ENCODE peak calls at places on chromosome 19, in seven cellular contexts. One of them, this sample, is unnamed. For H3K4me1, the result is how much of the 10 kb centered on the place peaks cover.

GRCh38 chr19:48095637-48096175 is 14.9 kb downstream of the PLA2G4C start:
- DNase-seq in stomach: no peak
- DNase-seq in transverse colon: no peak
- DNase-seq in K562: no peak
- DNase-seq in HCT116: no peak
- DNase-seq in GM23338: no peak
- DNase-seq in breast epithelium: no peak
- DNase-seq in this sample: no peak

GRCh38 chr19:42589792-42590191 is 4.9 kb downstream of the CEACAM8 start:
- DNase-seq in stomach: no peak
- DNase-seq in transverse colon: no peak
- DNase-seq in K562: no peak
- DNase-seq in HCT116: no peak
- DNase-seq in GM23338: no peak
- DNase-seq in breast epithelium: no peak
- DNase-seq in this sample: no peak

GRCh38 chr19:21482863-21483276 is 22.5 kb upstream of the ZNF429 start:
- DNase-seq in stomach: peak
- DNase-seq in transverse colon: peak
- DNase-seq in K562: peak
- DNase-seq in HCT116: peak
- DNase-seq in GM23338: peak
- DNase-seq in breast epithelium: peak
- DNase-seq in this sample: no peak

GRCh38 chr19:51552996-51553725 is 17.9 kb upstream of the ZNF175 start:
- DNase-seq in stomach: peak
- DNase-seq in transverse colon: peak
- DNase-seq in K562: peak
- DNase-seq in HCT116: peak
- DNase-seq in GM23338: peak
- DNase-seq in breast epithelium: no peak
- DNase-seq in this sample: no peak

GRCh38 chr19:4807188-4807587 is 15.7 kb downstream of the FEM1A start:
- DNase-seq in stomach: no peak
- DNase-seq in transverse colon: peak
- DNase-seq in K562: no peak
- DNase-seq in HCT116: no peak
- DNase-seq in GM23338: no peak
- DNase-seq in breast epithelium: no peak
- DNase-seq in this sample: no peak

GRCh38 chr19:42357290-42357689 is 31.9 kb downstream of the MEGF8 start:
- DNase-seq in stomach: no peak
- DNase-seq in transverse colon: no peak
- DNase-seq in K562: no peak
- DNase-seq in HCT116: no peak
- DNase-seq in GM23338: no peak
- DNase-seq in breast epithelium: no peak
- DNase-seq in this sample: no peak

GRCh38 chr19:45994456-45994988 is 745 bp upstream of the CCDC61 start:
- DNase-seq in stomach: no peak
- DNase-seq in transverse colon: no peak
- DNase-seq in K562: peak
- DNase-seq in HCT116: no peak
- DNase-seq in GM23338: peak
- DNase-seq in breast epithelium: no peak
- DNase-seq in this sample: no peak

GRCh38 chr19:3238066-3238561 is 13.7 kb downstream of the CELF5 start:
- DNase-seq in stomach: no peak
- DNase-seq in transverse colon: no peak
- DNase-seq in K562: no peak
- DNase-seq in HCT116: no peak
- DNase-seq in GM23338: no peak
- DNase-seq in breast epithelium: no peak
- DNase-seq in this sample: no peak

GRCh38 chr19:6754136-6754535 is 13.1 kb downstream of the SH2D3A start:
- DNase-seq in stomach: no peak
- DNase-seq in transverse colon: no peak
- DNase-seq in K562: no peak
- DNase-seq in HCT116: no peak
- DNase-seq in GM23338: no peak
- DNase-seq in breast epithelium: no peak
- DNase-seq in this sample: no peak

GRCh38 chr19:36009220-36009619 is 607 bp upstream of the SYNE4 start:
- DNase-seq in stomach: peak
- DNase-seq in transverse colon: peak
- DNase-seq in K562: no peak
- DNase-seq in HCT116: no peak
- DNase-seq in GM23338: peak
- DNase-seq in breast epithelium: peak
- DNase-seq in this sample: no peak

GRCh38 chr19:58386166-58386575 is 898 bp upstream of the RPS5 start:
- DNase-seq in stomach: no peak
- DNase-seq in transverse colon: no peak
- DNase-seq in K562: no peak
- DNase-seq in HCT116: no peak
- DNase-seq in GM23338: no peak
- DNase-seq in breast epithelium: no peak
- DNase-seq in this sample: no peak

GRCh38 chr19:2631213-2631821 is 71.2 kb downstream of the GNG7 start:
- DNase-seq in stomach: no peak
- DNase-seq in transverse colon: no peak
- DNase-seq in K562: no peak
- DNase-seq in HCT116: no peak
- DNase-seq in GM23338: no peak
- DNase-seq in breast epithelium: no peak
- DNase-seq in this sample: no peak

GRCh38 chr19:49361438-49362047 is 673 bp downstream of the TEAD2 start:
- DNase-seq in stomach: peak
- DNase-seq in transverse colon: peak
- DNase-seq in K562: peak
- DNase-seq in HCT116: peak
- DNase-seq in GM23338: peak
- DNase-seq in breast epithelium: peak
- DNase-seq in this sample: no peak

GRCh38 chr19:13034636-13035035 is 39.4 kb downstream of the NFIX start:
- DNase-seq in stomach: no peak
- DNase-seq in transverse colon: no peak
- DNase-seq in K562: no peak
- DNase-seq in HCT116: no peak
- DNase-seq in GM23338: no peak
- DNase-seq in breast epithelium: no peak
- DNase-seq in this sample: no peak

GRCh38 chr19:4023600-4024398 is 16.3 kb downstream of the PIAS4 start:
- DNase-seq in stomach: no peak
- DNase-seq in transverse colon: no peak
- DNase-seq in K562: no peak
- DNase-seq in HCT116: no peak
- DNase-seq in GM23338: no peak
- DNase-seq in breast epithelium: no peak
- DNase-seq in this sample: no peak

GRCh38 chr19:49336482-49337266 is 1.5 kb downstream of the CD37 start:
- DNase-seq in stomach: no peak
- DNase-seq in transverse colon: no peak
- DNase-seq in K562: no peak
- DNase-seq in HCT116: no peak
- DNase-seq in GM23338: no peak
- DNase-seq in breast epithelium: peak
- DNase-seq in this sample: no peak

GRCh38 chr19:10283786-10284540 is 2.8 kb upstream of the ICAM4 start:
- DNase-seq in stomach: no peak
- DNase-seq in transverse colon: no peak
- DNase-seq in K562: no peak
- DNase-seq in HCT116: no peak
- DNase-seq in GM23338: no peak
- DNase-seq in breast epithelium: no peak
- DNase-seq in this sample: no peak

GRCh38 chr19:38908854-38909253 is 3.1 kb downstream of the CCER2 start:
- DNase-seq in stomach: no peak
- DNase-seq in transverse colon: no peak
- DNase-seq in K562: peak
- DNase-seq in HCT116: no peak
- DNase-seq in GM23338: no peak
- DNase-seq in breast epithelium: no peak
- DNase-seq in this sample: no peak

GRCh38 chr19:50565984-50566903 is 2.0 kb downstream of the LRRC4B start:
- DNase-seq in stomach: no peak
- DNase-seq in transverse colon: no peak
- DNase-seq in K562: no peak
- DNase-seq in HCT116: no peak
- DNase-seq in GM23338: peak
- DNase-seq in breast epithelium: no peak
- DNase-seq in this sample: no peak

GRCh38 chr19:39655613-39656012 is at the start of gene LGALS16:
- DNase-seq in stomach: no peak
- DNase-seq in transverse colon: no peak
- DNase-seq in K562: no peak
- DNase-seq in HCT116: no peak
- DNase-seq in GM23338: no peak
- DNase-seq in breast epithelium: no peak
- DNase-seq in this sample: no peak

GRCh38 chr19:7831452-7831851 is 1.4 kb downstream of the EVI5L start:
- DNase-seq in stomach: peak
- DNase-seq in transverse colon: peak
- DNase-seq in K562: peak
- DNase-seq in HCT116: peak
- DNase-seq in GM23338: peak
- DNase-seq in breast epithelium: no peak
- DNase-seq in this sample: no peak

GRCh38 chr19:24000656-24001055 is 86.0 kb downstream of the ZNF726 start:
- DNase-seq in stomach: no peak
- DNase-seq in transverse colon: no peak
- DNase-seq in K562: no peak
- DNase-seq in HCT116: no peak
- DNase-seq in GM23338: no peak
- DNase-seq in breast epithelium: no peak
- DNase-seq in this sample: no peak

GRCh38 chr19:33639034-33639681 is 17.4 kb downstream of the CHST8 start:
- DNase-seq in stomach: no peak
- DNase-seq in transverse colon: no peak
- DNase-seq in K562: no peak
- DNase-seq in HCT116: no peak
- DNase-seq in GM23338: no peak
- DNase-seq in breast epithelium: no peak
- DNase-seq in this sample: no peak

GRCh38 chr19:47112166-47112663 is 1.4 kb downstream of the ZC3H4 start:
- DNase-seq in stomach: peak
- DNase-seq in transverse colon: peak
- DNase-seq in K562: peak
- DNase-seq in HCT116: no peak
- DNase-seq in GM23338: peak
- DNase-seq in breast epithelium: peak
- DNase-seq in this sample: no peak

GRCh38 chr19:38667552-38668205 is 20.2 kb downstream of the ACTN4 start:
- DNase-seq in stomach: no peak
- DNase-seq in transverse colon: no peak
- DNase-seq in K562: no peak
- DNase-seq in HCT116: no peak
- DNase-seq in GM23338: no peak
- DNase-seq in breast epithelium: no peak
- DNase-seq in this sample: no peak

GRCh38 chr19:14520543-14520942 is 2.3 kb upstream of the DNAJB1 start:
- DNase-seq in stomach: no peak
- DNase-seq in transverse colon: no peak
- DNase-seq in K562: no peak
- DNase-seq in HCT116: no peak
- DNase-seq in GM23338: no peak
- DNase-seq in breast epithelium: no peak
- DNase-seq in this sample: no peak
- H3K4me1 ChIP-seq in stomach: under half
- H3K4me1 ChIP-seq in transverse colon: half or more
- H3K4me1 ChIP-seq in K562: under half
- H3K4me1 ChIP-seq in HCT116: half or more
- H3K4me1 ChIP-seq in GM23338: under half
- H3K4me1 ChIP-seq in breast epithelium: under half
- H3K4me1 ChIP-seq in this sample: under half

DNA sequence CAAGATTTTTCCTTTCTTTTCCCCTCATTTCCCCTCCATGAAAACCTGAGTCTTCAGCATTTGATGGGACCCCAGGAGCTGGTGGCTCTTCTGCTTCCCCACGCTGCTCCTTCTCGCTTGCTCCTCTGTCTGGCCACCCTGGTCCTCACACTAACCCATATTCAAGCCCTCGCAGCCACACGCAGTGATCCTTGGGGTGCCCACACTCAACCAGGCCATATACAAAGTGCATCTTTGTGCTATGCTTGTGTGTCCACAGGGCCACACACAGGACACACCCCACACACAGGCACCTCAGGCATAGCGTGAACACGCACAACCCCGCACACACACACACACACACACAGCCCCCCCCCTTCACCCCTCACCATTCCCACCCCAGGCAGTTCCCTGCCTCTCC is 132.1 kb downstream of the URI1 start:
- DNase-seq in stomach: no peak
- DNase-seq in transverse colon: no peak
- DNase-seq in K562: no peak
- DNase-seq in HCT116: no peak
- DNase-seq in GM23338: no peak
- DNase-seq in breast epithelium: no peak
- DNase-seq in this sample: no peak
- TF ChIP-seq CTCF in stomach: no peak
- TF ChIP-seq CTCF in transverse colon: no peak
- TF ChIP-seq CTCF in K562: no peak
- TF ChIP-seq CTCF in HCT116: no peak
- TF ChIP-seq CTCF in GM23338: no peak
- TF ChIP-seq CTCF in breast epithelium: no peak
- TF ChIP-seq CTCF in this sample: no peak

DNA sequence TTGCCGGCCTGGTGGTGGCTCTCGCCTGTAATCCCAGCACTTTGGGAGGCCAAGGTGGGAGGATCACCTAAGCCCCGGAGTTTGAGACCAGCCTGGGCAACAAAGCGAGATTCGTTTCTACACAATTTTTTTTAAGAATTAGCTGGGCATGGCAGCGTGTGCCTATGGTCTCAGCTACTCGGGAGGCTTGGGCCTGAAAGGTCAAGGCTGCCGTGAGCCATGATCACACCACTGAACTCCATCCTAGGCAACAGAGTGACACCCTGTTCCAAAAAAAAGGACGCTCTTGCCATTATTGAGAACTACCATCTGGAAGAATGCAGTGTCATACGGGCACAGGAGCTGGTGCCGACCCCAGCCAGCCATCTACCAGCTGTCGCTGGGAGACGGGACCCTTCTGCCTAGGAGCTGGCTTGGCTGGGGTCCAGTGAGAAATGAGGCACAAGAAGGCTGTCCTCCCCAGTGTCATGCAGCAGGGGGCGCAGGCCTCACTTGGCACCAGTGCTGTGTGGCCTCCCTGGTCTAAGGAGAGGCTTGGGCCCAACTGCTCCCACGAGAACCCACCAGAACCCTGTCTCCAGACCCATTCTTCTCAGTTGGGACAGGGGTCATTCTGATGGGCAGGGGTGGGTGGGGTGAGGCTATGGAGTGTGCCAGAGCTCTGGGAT is 12.2 kb upstream of the RELB start:
- DNase-seq in stomach: peak
- DNase-seq in transverse colon: peak
- DNase-seq in K562: peak
- DNase-seq in HCT116: peak
- DNase-seq in GM23338: peak
- DNase-seq in breast epithelium: no peak
- DNase-seq in this sample: no peak
- TF ChIP-seq POLR2AphosphoS5 in stomach: peak
- TF ChIP-seq POLR2AphosphoS5 in transverse colon: no peak
- TF ChIP-seq POLR2AphosphoS5 in K562: no peak
- TF ChIP-seq POLR2AphosphoS5 in HCT116: no peak
- TF ChIP-seq POLR2AphosphoS5 in GM23338: no peak
- TF ChIP-seq POLR2AphosphoS5 in breast epithelium: no peak
- TF ChIP-seq POLR2AphosphoS5 in this sample: no peak

GRCh38 chr19:41327499-41328156 is 17.7 kb downstream of the CCDC97 start:
- DNase-seq in stomach: peak
- DNase-seq in transverse colon: peak
- DNase-seq in K562: peak
- DNase-seq in HCT116: no peak
- DNase-seq in GM23338: peak
- DNase-seq in breast epithelium: peak
- DNase-seq in this sample: no peak
- H3K4me1 ChIP-seq in stomach: half or more
- H3K4me1 ChIP-seq in transverse colon: half or more
- H3K4me1 ChIP-seq in K562: half or more
- H3K4me1 ChIP-seq in HCT116: under half
- H3K4me1 ChIP-seq in GM23338: half or more
- H3K4me1 ChIP-seq in breast epithelium: under half
- H3K4me1 ChIP-seq in this sample: under half